ENCODE peak calls at places on chromosome 9, in eight cellular contexts. T is dorsolateral prefrontal cortex; R is hepatic stellate cell; A is cardiac fibroblast; C is Jurkat, Clone E6-1; Y is WTC11; K is adipocyte; B is cerebellar cortex. E is an unnamed sample.

GRCh38 chr9:127698985-127699670 is 7.7 kb upstream of the CFAP157 start:
- DNase-seq in T (peak; percentile 99), R (peak; percentile 99), A (peak; percentile 98), C (no peak), Y (peak; percentile 95), K (peak; percentile 93), B (peak; percentile 99), E (peak; percentile 99)

GRCh38 chr9:33044677-33045282 is 19.7 kb downstream of the DNAJA1 start:
- DNase-seq in T (peak; percentile 36), R (no peak), A (peak; percentile 40), C (no peak), Y (peak; percentile 38), K (peak; percentile 35), B (peak; percentile 72), E (no peak)

GRCh38 chr9:7266911-7267555 is 509.3 kb downstream of the KDM4C start:
- DNase-seq in T (peak; percentile 51), R (no peak), A (no peak), C (no peak), Y (no peak), K (no peak), B (peak; percentile 63), E (no peak)

GRCh38 chr9:129550199-129550839 is 70.6 kb downstream of the C9orf50 start:
- DNase-seq in T (peak; percentile 74), R (peak; percentile 62), A (peak; percentile 90), C (no peak), Y (peak; percentile 56), K (peak; percentile 94), B (peak; percentile 60), E (no peak)

GRCh38 chr9:38372685-38373619 is 19.6 kb upstream of the ALDH1B1 start:
- DNase-seq in T (no peak), R (no peak), A (no peak), C (no peak), Y (no peak), K (no peak), B (no peak), E (peak; percentile 41)

GRCh38 chr9:6896562-6896961 is 138.8 kb downstream of the KDM4C start:
- DNase-seq in T (no peak), R (no peak), A (no peak), C (no peak), Y (no peak), K (no peak), B (no peak), E (no peak)

GRCh38 chr9:36319183-36319582 is 60.9 kb upstream of the GNE start:
- DNase-seq in T (no peak), R (no peak), A (no peak), C (no peak), Y (no peak), K (no peak), B (no peak), E (no peak)

GRCh38 chr9:32581512-32582143 is 8.7 kb upstream of the NDUFB6 start:
- DNase-seq in T (peak; percentile 52), R (peak; percentile 43), A (peak; percentile 84), C (peak; percentile 69), Y (no peak), K (peak; percentile 74), B (peak; percentile 71), E (no peak)

GRCh38 chr9:35603506-35603985 is 1.5 kb upstream of the TESK1 start:
- DNase-seq in T (peak; percentile 36), R (peak; percentile 63), A (peak; percentile 91), C (no peak), Y (no peak), K (peak; percentile 93), B (no peak), E (peak; percentile 89)

GRCh38 chr9:16960084-16960483 is 89.6 kb upstream of the BNC2 start:
- DNase-seq in T (no peak), R (no peak), A (peak; percentile 17), C (no peak), Y (no peak), K (peak; percentile 24), B (no peak), E (no peak)

E was measured in suprapubic skin.